ENCODE peak calls at places on chromosomes 4 and X, in four cellular contexts. L, W, R and C are unnamed samples.

GRCh38 chr4:91448668-91449330 is 855.0 kb upstream of the GRID2 start:
- DNase-seq in W (no peak), R (no peak), L (no peak), C (no peak)

GRCh38 chr4:336099-336892 is 1.3 kb upstream of the ZNF141 start:
- DNase-seq in L (no peak), W (peak; percentile 78), R (peak; percentile 68), C (no peak)

GRCh38 chrX:129678176-129678880 is 23.6 kb upstream of the APLN start:
- DNase-seq in W (peak; percentile 62), R (no peak), L (no peak), C (no peak)

GRCh38 chr4:156193116-156193515 is 239.4 kb upstream of the CTSO start:
- DNase-seq in W (no peak), L (no peak), R (no peak), C (no peak)

GRCh38 chr4:127214936-127215335 is 417.8 kb upstream of the INTU start:
- DNase-seq in W (no peak), R (no peak), L (no peak), C (no peak)

GRCh38 chrX:68443155-68443868 is 10.0 kb upstream of the OPHN1 start:
- DNase-seq in L (peak; percentile 9), W (no peak), R (no peak), C (no peak)

GRCh38 chr4:98517444-98518021 is 140.9 kb downstream of the TSPAN5 start:
- DNase-seq in R (no peak), L (no peak), W (no peak), C (peak; percentile 22)

GRCh38 chr4:28176942-28177341 is 1316.3 kb downstream of the STIM2 start:
- DNase-seq in L (no peak), R (no peak), W (no peak), C (no peak)

GRCh38 chr4:133981327-133981726 is 220.3 kb downstream of the PABPC4L start:
- DNase-seq in L (no peak), R (no peak), W (no peak), C (no peak)

GRCh38 chrX:112211459-112211858 is 128.9 kb upstream of the TRPC5 start:
- DNase-seq in L (peak; percentile 11), R (no peak), W (no peak), C (no peak)

GRCh38 chrX:13955975-13956374 is 73.7 kb downstream of the GEMIN8 start:
- DNase-seq in L (no peak), R (no peak), W (no peak), C (no peak)

GRCh38 chr4:183360161-183360919 is 38.1 kb upstream of the CLDN24 start:
- DNase-seq in W (no peak), L (no peak), R (no peak), C (no peak)

GRCh38 chrX:71941771-71942170 is 31.1 kb downstream of the NHSL2 start:
- DNase-seq in L (no peak), W (no peak), R (no peak), C (no peak)
- TF ChIP-seq NRF1 in L (no peak), W (no peak), R (no peak), C (no peak)

GRCh38 chr4:26723216-26723615 is 137.4 kb upstream of the STIM2 start:
- DNase-seq in W (no peak), R (no peak), L (peak; percentile 42), C (no peak)

GRCh38 chr4:26724522-26724921 is 136.1 kb upstream of the STIM2 start:
- DNase-seq in R (no peak), W (no peak), L (no peak), C (no peak)

GRCh38 chr4:26717332-26717731 is 133.4 kb downstream of the TBC1D19 start:
- DNase-seq in W (no peak), L (no peak), R (no peak), C (no peak)

GRCh38 chr4:26719954-26720552 is 136.2 kb downstream of the TBC1D19 start:
- DNase-seq in L (no peak), W (peak; percentile 12), R (no peak), C (no peak)

DNA sequence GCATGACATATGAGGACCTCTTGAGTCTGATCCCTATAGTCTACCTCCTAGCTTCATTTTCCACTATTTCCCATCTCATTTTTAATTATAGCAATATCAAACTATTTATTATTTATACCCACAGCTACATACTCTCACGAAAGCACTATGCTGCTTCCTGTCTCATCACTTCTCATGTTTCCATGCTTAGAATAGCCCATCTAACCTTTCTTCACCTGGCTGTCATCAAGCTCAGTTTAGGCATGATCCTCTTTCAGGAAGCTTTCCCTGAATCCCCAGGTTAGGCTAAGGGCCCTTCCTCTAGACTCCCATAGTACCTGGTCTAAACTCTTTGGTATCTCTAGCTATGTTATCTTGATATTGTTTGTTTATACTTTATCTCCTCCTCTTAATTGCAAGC is 137.8 kb downstream of the TBC1D19 start:
- DNase-seq in L (no peak), W (no peak), R (no peak), C (no peak)
- TF ChIP-seq NRF1 in L (no peak), W (no peak), R (no peak), C (no peak)

GRCh38 chrX:7088968-7089615 is 58.4 kb upstream of the STS start:
- DNase-seq in W (no peak), L (no peak), R (no peak), C (peak; percentile 7)
- TF ChIP-seq NRF1 in W (no peak), L (no peak), R (no peak), C (no peak)

GRCh38 chr4:25633541-25633940 is 22.1 kb upstream of the SLC34A2 start:
- DNase-seq in R (no peak), L (no peak), W (no peak), C (no peak)

GRCh38 chr4:25632135-25632534 is 23.5 kb upstream of the SLC34A2 start:
- DNase-seq in L (no peak), W (no peak), R (no peak), C (no peak)

GRCh38 chr4:25635501-25635900 is 20.1 kb upstream of the SLC34A2 start:
- DNase-seq in L (no peak), R (no peak), W (no peak), C (no peak)

GRCh38 chr4:25638221-25638601 is 17.4 kb upstream of the SLC34A2 start:
- DNase-seq in L (no peak), W (no peak), R (no peak), C (no peak)

GRCh38 chr4:25637581-25638220 is 17.9 kb upstream of the SLC34A2 start:
- DNase-seq in R (no peak), W (no peak), L (no peak), C (no peak)
- TF ChIP-seq NRF1 in R (no peak), W (no peak), L (no peak), C (no peak)

GRCh38 chr4:104494822-104495559 is at the start of gene CXXC4:
- DNase-seq in L (no peak), R (peak; percentile 70), W (peak; percentile 77), C (peak; percentile 49)

GRCh38 chr4:104501290-104501689 is 6.6 kb upstream of the CXXC4 start:
- DNase-seq in R (no peak), L (no peak), W (no peak), C (no peak)

DNA sequence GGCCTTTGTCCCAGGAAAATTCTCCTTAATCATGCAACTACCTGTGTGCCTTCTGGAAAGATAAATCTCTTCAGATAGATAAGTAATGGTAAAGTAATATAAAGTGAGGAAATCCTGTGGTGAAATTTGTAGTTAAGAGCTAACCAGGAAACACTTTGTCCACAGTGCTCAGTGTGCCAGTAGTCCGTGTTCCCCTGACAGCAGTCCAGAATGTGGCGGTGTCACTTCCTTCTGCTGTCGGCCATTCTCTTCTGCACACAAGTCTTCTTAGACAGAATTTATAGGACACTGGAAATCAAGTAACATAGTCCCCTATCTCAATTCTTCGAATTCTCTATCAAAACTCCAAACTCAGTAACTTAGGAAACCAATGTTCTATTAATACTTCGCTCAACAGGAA is 5.8 kb upstream of the CXXC4 start:
- DNase-seq in R (no peak), W (no peak), L (no peak), C (no peak)
- TF ChIP-seq NRF1 in R (no peak), W (no peak), L (no peak), C (no peak)

GRCh38 chr4:123891901-123892300 is 495.3 kb downstream of the SPRY1 start:
- DNase-seq in R (no peak), L (no peak), W (no peak), C (no peak)
- TF ChIP-seq NRF1 in R (no peak), L (no peak), W (no peak), C (no peak)

DNA sequence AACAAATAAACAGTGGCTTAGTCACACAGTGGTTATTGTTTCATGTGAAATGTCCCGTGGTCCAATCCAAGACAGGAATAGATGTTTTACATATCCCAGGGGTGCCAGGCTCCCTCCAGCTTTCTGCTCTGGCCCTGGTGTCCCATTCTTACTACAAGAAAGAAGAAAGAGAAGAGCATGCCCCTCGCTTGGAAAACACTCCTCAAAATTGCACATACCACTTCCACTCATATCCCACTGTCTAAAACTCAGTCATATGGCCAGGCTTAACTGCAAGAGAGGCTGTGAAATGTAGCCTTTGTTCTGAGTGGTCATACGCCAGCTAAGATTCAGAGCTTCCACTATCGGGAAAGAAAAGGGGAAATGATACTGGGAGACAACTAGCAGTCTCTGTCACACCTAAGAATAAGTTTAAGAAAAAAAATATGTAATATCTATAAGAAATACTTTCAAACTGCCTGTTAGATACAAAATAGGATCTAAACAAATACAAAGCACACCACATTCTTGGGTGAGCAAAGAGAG is 306.8 kb upstream of the FAM241A start:
- DNase-seq in L (no peak), R (no peak), W (no peak), C (no peak)
- TF ChIP-seq NRF1 in L (no peak), R (no peak), W (no peak), C (no peak)

GRCh38 chr4:3442959-3443749 is 1.4 kb downstream of the HGFAC start:
- DNase-seq in W (peak; percentile 94), R (peak; percentile 93), L (no peak), C (peak; percentile 61)
- TF ChIP-seq NRF1 in W (no peak), R (no peak), L (no peak), C (no peak)

DNA sequence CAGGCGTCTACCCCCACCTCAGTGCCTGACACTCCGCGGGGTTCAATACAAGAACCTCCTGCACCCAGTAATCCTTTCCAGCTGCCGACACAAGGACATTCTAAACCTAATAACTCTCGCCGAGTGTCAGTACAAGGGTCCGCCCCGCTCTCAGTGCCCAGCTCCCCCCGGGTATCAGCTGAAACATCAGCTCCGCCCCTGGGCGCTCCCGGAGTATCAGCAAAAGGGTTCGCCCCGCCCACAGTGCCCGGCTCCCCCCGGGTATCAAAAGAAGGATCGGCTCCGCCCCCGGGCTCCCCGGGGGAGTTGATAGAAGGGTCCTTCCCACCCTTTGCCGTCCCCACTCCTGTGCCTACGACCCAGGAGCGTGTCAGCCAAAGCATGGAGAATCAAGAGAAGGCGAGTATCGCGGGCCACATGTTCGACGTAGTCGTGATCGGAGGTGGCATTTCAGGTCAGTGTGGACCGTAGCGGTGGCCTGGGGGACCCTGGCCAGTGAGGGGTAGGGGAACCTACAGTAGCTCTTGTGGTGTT is at the start of gene MAOA:
- DNase-seq in L (no peak), R (peak; percentile 61), W (peak; percentile 61), C (no peak)
- TF ChIP-seq NRF1 in L (no peak), R (no peak), W (no peak), C (no peak)